ENCODE peak calls at places on chromosomes 3 and 15, in six cellular contexts. One of them, this sample, is unnamed. For H3K4me1, the result is how much of the 10 kb centered on the place peaks cover.

GRCh38 chr3:58955308-58955707 is 94.5 kb downstream of the CFAP20DC start:
- DNase-seq in cardiac muscle cell: no peak
- DNase-seq in GM23338: peak
- DNase-seq in upper lobe of right lung: no peak
- DNase-seq in HCT116: no peak
- DNase-seq in H1: no peak
- DNase-seq in this sample: no peak

GRCh38 chr3:9345041-9345440 is 17.8 kb upstream of the THUMPD3 start:
- DNase-seq in cardiac muscle cell: no peak
- DNase-seq in GM23338: no peak
- DNase-seq in HCT116: no peak
- DNase-seq in H1: no peak
- DNase-seq in upper lobe of right lung: no peak
- DNase-seq in this sample: no peak

GRCh38 chr3:39064646-39065045 is 12.8 kb downstream of the WDR48 start:
- DNase-seq in GM23338: no peak
- DNase-seq in HCT116: no peak
- DNase-seq in H1: no peak
- DNase-seq in upper lobe of right lung: no peak
- DNase-seq in cardiac muscle cell: no peak
- DNase-seq in this sample: no peak

GRCh38 chr3:8503871-8504610 is 2.4 kb downstream of the LMCD1 start:
- DNase-seq in GM23338: peak
- DNase-seq in H1: no peak
- DNase-seq in upper lobe of right lung: no peak
- DNase-seq in cardiac muscle cell: no peak
- DNase-seq in HCT116: no peak
- DNase-seq in this sample: no peak

GRCh38 chr3:124347418-124347817 is 355.5 kb upstream of the ROPN1 start:
- DNase-seq in cardiac muscle cell: no peak
- DNase-seq in GM23338: no peak
- DNase-seq in HCT116: peak
- DNase-seq in upper lobe of right lung: no peak
- DNase-seq in H1: no peak
- DNase-seq in this sample: no peak

GRCh38 chr15:74655424-74655823 is 39.8 kb downstream of the CLK3 start:
- DNase-seq in HCT116: no peak
- DNase-seq in cardiac muscle cell: no peak
- DNase-seq in upper lobe of right lung: no peak
- DNase-seq in H1: no peak
- DNase-seq in GM23338: no peak
- DNase-seq in this sample: no peak

GRCh38 chr3:192496951-192497350 is 230.4 kb downstream of the FGF12 start:
- DNase-seq in GM23338: no peak
- DNase-seq in HCT116: no peak
- DNase-seq in upper lobe of right lung: no peak
- DNase-seq in cardiac muscle cell: no peak
- DNase-seq in H1: no peak
- DNase-seq in this sample: no peak

GRCh38 chr3:197994736-197995135 is 34.7 kb downstream of the LMLN start:
- DNase-seq in GM23338: no peak
- DNase-seq in HCT116: no peak
- DNase-seq in upper lobe of right lung: no peak
- DNase-seq in cardiac muscle cell: no peak
- DNase-seq in H1: no peak
- DNase-seq in this sample: no peak

GRCh38 chr15:73051402-73051810 is 857 bp upstream of the NEO1 start:
- DNase-seq in HCT116: no peak
- DNase-seq in cardiac muscle cell: no peak
- DNase-seq in GM23338: no peak
- DNase-seq in H1: no peak
- DNase-seq in upper lobe of right lung: peak
- DNase-seq in this sample: peak

GRCh38 chr15:76239786-76240185 is 71.5 kb downstream of the ETFA start:
- DNase-seq in HCT116: no peak
- DNase-seq in cardiac muscle cell: no peak
- DNase-seq in GM23338: no peak
- DNase-seq in H1: no peak
- DNase-seq in upper lobe of right lung: no peak
- DNase-seq in this sample: no peak

GRCh38 chr3:21914451-21914850 is 163.4 kb upstream of the ZNF385D start:
- DNase-seq in upper lobe of right lung: no peak
- DNase-seq in HCT116: no peak
- DNase-seq in cardiac muscle cell: no peak
- DNase-seq in H1: no peak
- DNase-seq in GM23338: no peak
- DNase-seq in this sample: no peak

GRCh38 chr3:177358085-177358967 is 161.0 kb upstream of the TBL1XR1 start:
- DNase-seq in cardiac muscle cell: peak
- DNase-seq in H1: no peak
- DNase-seq in GM23338: peak
- DNase-seq in HCT116: peak
- DNase-seq in upper lobe of right lung: peak
- DNase-seq in this sample: peak

GRCh38 chr3:196631655-196632032 is 7.8 kb upstream of the NRROS start:
- DNase-seq in upper lobe of right lung: no peak
- DNase-seq in HCT116: no peak
- DNase-seq in cardiac muscle cell: no peak
- DNase-seq in GM23338: no peak
- DNase-seq in H1: no peak
- DNase-seq in this sample: no peak

GRCh38 chr3:11391930-11392688 is 119.9 kb downstream of the ATG7 start:
- DNase-seq in H1: no peak
- DNase-seq in cardiac muscle cell: no peak
- DNase-seq in upper lobe of right lung: no peak
- DNase-seq in HCT116: no peak
- DNase-seq in GM23338: no peak
- DNase-seq in this sample: no peak

GRCh38 chr15:74845208-74845568 is 2.2 kb upstream of the ULK3 start:
- DNase-seq in upper lobe of right lung: no peak
- DNase-seq in H1: no peak
- DNase-seq in GM23338: no peak
- DNase-seq in cardiac muscle cell: no peak
- DNase-seq in HCT116: no peak
- DNase-seq in this sample: no peak

GRCh38 chr3:116569611-116570010 is 124.3 kb upstream of the LSAMP start:
- DNase-seq in HCT116: no peak
- DNase-seq in H1: no peak
- DNase-seq in cardiac muscle cell: no peak
- DNase-seq in GM23338: no peak
- DNase-seq in upper lobe of right lung: no peak
- DNase-seq in this sample: no peak

GRCh38 chr15:58698887-58699641 is 50.4 kb downstream of the ADAM10 start:
- DNase-seq in cardiac muscle cell: no peak
- DNase-seq in GM23338: no peak
- DNase-seq in H1: no peak
- DNase-seq in HCT116: no peak
- DNase-seq in upper lobe of right lung: no peak
- DNase-seq in this sample: no peak

GRCh38 chr15:99102332-99103235 is 2.3 kb upstream of the SYNM start:
- DNase-seq in HCT116: no peak
- DNase-seq in GM23338: no peak
- DNase-seq in upper lobe of right lung: no peak
- DNase-seq in cardiac muscle cell: no peak
- DNase-seq in H1: no peak
- DNase-seq in this sample: no peak

GRCh38 chr15:45088801-45089711 is 24.9 kb downstream of the DUOX2 start:
- DNase-seq in upper lobe of right lung: no peak
- DNase-seq in cardiac muscle cell: peak
- DNase-seq in HCT116: no peak
- DNase-seq in H1: no peak
- DNase-seq in GM23338: no peak
- DNase-seq in this sample: no peak

GRCh38 chr15:42605281-42605744 is 29.9 kb downstream of the STARD9 start:
- DNase-seq in H1: no peak
- DNase-seq in GM23338: no peak
- DNase-seq in cardiac muscle cell: peak
- DNase-seq in upper lobe of right lung: no peak
- DNase-seq in HCT116: no peak
- DNase-seq in this sample: no peak

GRCh38 chr15:63189955-63190691 is 717 bp downstream of the RAB8B start:
- DNase-seq in H1: no peak
- DNase-seq in upper lobe of right lung: no peak
- DNase-seq in cardiac muscle cell: no peak
- DNase-seq in HCT116: no peak
- DNase-seq in GM23338: no peak
- DNase-seq in this sample: no peak

GRCh38 chr3:54066253-54066652 is 56.1 kb upstream of the CACNA2D3 start:
- DNase-seq in HCT116: no peak
- DNase-seq in cardiac muscle cell: no peak
- DNase-seq in H1: no peak
- DNase-seq in GM23338: no peak
- DNase-seq in upper lobe of right lung: no peak
- DNase-seq in this sample: no peak

GRCh38 chr3:11364181-11364580 is 92.0 kb downstream of the ATG7 start:
- DNase-seq in H1: no peak
- DNase-seq in HCT116: no peak
- DNase-seq in upper lobe of right lung: no peak
- DNase-seq in cardiac muscle cell: no peak
- DNase-seq in GM23338: no peak
- DNase-seq in this sample: no peak

GRCh38 chr3:143146875-143147274 is 27.3 kb downstream of the CHST2 start:
- DNase-seq in HCT116: no peak
- DNase-seq in GM23338: no peak
- DNase-seq in upper lobe of right lung: no peak
- DNase-seq in H1: no peak
- DNase-seq in cardiac muscle cell: no peak
- DNase-seq in this sample: no peak
- H3K4me1 ChIP-seq in HCT116: under half
- H3K4me1 ChIP-seq in GM23338: under half
- H3K4me1 ChIP-seq in upper lobe of right lung: under half
- H3K4me1 ChIP-seq in H1: under half
- H3K4me1 ChIP-seq in cardiac muscle cell: under half
- H3K4me1 ChIP-seq in this sample: under half

DNA sequence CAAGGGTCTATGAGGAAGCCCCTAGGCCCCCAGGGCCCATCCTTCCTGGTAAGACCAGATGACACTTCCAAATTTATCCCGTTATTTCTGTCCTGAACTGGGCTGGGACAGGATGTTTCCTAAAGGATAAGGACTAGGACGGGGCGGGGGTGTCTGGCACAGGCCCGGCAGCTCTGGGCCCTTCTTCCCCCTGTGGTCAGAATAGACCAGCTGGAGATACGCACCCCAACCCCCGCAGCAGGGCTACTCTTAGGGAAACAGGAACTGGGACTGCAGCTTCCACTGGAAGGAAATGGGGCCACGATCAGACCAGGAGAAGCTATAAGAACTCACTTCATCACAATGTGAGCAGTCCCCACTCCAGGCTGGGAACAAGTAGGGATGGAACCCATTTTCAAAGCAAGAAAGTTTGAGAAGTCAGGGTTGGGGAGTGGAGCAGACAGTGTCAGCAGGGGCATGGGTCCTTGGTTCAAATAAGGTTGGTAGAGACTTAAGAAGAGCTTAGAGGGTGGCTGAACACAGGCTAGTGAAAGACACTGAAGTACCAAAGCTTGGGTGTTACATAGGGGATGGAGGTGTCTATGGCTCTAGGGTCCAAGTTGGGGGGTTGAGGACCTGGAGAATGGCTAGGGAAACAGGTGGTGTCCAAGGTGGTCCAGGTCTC is 1.1 kb downstream of the NCKIPSD start:
- DNase-seq in cardiac muscle cell: no peak
- DNase-seq in GM23338: peak
- DNase-seq in HCT116: no peak
- DNase-seq in H1: no peak
- DNase-seq in upper lobe of right lung: no peak
- DNase-seq in this sample: peak
- H3K4me1 ChIP-seq in cardiac muscle cell: under half
- H3K4me1 ChIP-seq in GM23338: under half
- H3K4me1 ChIP-seq in HCT116: under half
- H3K4me1 ChIP-seq in H1: under half
- H3K4me1 ChIP-seq in upper lobe of right lung: under half
- H3K4me1 ChIP-seq in this sample: under half

GRCh38 chr3:141382571-141382970 is 14.3 kb downstream of the ZBTB38 start:
- DNase-seq in H1: no peak
- DNase-seq in upper lobe of right lung: no peak
- DNase-seq in HCT116: no peak
- DNase-seq in GM23338: no peak
- DNase-seq in cardiac muscle cell: no peak
- DNase-seq in this sample: no peak

GRCh38 chr3:141379250-141379872 is 11.1 kb downstream of the ZBTB38 start:
- DNase-seq in H1: no peak
- DNase-seq in GM23338: no peak
- DNase-seq in upper lobe of right lung: no peak
- DNase-seq in HCT116: no peak
- DNase-seq in cardiac muscle cell: no peak
- DNase-seq in this sample: no peak

GRCh38 chr3:141380987-141381386 is 12.7 kb downstream of the ZBTB38 start:
- DNase-seq in HCT116: no peak
- DNase-seq in cardiac muscle cell: no peak
- DNase-seq in GM23338: no peak
- DNase-seq in H1: no peak
- DNase-seq in upper lobe of right lung: no peak
- DNase-seq in this sample: no peak

GRCh38 chr3:141378556-141378955 is 10.3 kb downstream of the ZBTB38 start:
- DNase-seq in GM23338: no peak
- DNase-seq in H1: no peak
- DNase-seq in upper lobe of right lung: no peak
- DNase-seq in cardiac muscle cell: no peak
- DNase-seq in HCT116: no peak
- DNase-seq in this sample: no peak

DNA sequence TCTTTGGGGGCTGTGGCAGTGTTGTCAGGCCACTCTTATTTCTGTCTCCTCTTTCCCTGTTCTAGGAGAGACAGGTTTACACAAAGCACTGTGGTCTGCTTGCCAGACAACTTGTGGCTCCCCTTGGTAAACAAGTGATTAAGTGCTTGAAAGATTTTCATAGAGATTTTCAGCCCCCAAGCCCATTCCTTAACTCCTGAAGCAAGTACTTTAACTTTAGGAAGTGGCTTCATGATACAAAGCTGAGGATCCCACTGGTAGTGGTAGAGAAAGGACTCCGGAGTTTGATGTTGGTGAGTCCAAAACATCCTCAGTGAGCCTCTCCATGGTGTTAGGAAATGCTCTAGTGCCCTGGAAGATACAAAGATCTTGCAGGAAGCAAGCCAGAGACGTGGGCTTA is 12.0 kb downstream of the ZBTB38 start:
- DNase-seq in GM23338: no peak
- DNase-seq in H1: no peak
- DNase-seq in cardiac muscle cell: no peak
- DNase-seq in upper lobe of right lung: no peak
- DNase-seq in HCT116: no peak
- DNase-seq in this sample: no peak
- H3K4me1 ChIP-seq in GM23338: under half
- H3K4me1 ChIP-seq in H1: under half
- H3K4me1 ChIP-seq in cardiac muscle cell: under half
- H3K4me1 ChIP-seq in upper lobe of right lung: under half
- H3K4me1 ChIP-seq in HCT116: under half
- H3K4me1 ChIP-seq in this sample: under half

DNA sequence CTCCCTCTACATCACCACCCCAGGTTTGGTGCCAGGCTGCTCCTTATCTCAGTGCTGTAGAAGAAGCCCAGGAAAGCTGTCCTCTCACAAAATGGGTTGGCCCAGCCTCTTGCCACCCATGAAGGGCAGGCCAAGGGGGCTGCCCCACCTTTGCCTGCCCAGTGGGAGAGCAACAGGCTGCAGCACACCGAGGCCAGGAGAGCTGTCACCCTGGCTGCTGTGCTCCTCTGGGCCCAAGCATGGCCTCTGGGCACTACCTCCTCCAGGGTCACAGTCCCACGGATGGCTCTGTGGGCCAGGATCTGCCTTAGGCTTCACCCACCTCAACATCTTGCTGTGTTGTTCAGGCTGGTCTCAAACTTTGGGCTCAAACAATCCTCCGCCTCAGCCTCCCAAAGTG is 6.4 kb upstream of the STAB1 start:
- DNase-seq in H1: no peak
- DNase-seq in cardiac muscle cell: no peak
- DNase-seq in upper lobe of right lung: no peak
- DNase-seq in HCT116: no peak
- DNase-seq in GM23338: no peak
- DNase-seq in this sample: no peak
- H3K4me1 ChIP-seq in H1: under half
- H3K4me1 ChIP-seq in cardiac muscle cell: under half
- H3K4me1 ChIP-seq in upper lobe of right lung: under half
- H3K4me1 ChIP-seq in HCT116: under half
- H3K4me1 ChIP-seq in GM23338: under half
- H3K4me1 ChIP-seq in this sample: under half

This sample was measured in ovary.